ENCODE peak calls at places on chromosome 4, in four cellular contexts. D is endothelial cell of umbilical vein; M is CD8-positive, alpha-beta T cell; J is HepG2. I is an unnamed sample. For H3K36me3, the result is how much of the 10 kb centered on the place peaks cover.

GRCh38 chr4:98939892-98940298 is 11.0 kb upstream of the EIF4E start:
- DNase-seq in M (no peak), J (peak), D (peak), I (no peak)

GRCh38 chr4:176775326-176775725 is 17.4 kb downstream of the VEGFC start:
- DNase-seq in J (no peak), D (no peak), M (no peak), I (no peak)

GRCh38 chr4:10011885-10012284 is 9.4 kb downstream of the SLC2A9 start:
- DNase-seq in M (no peak), J (no peak), D (no peak), I (no peak)

GRCh38 chr4:152074573-152074972 is 313.8 kb upstream of the GATB start:
- DNase-seq in M (no peak), D (peak), J (no peak), I (no peak)

GRCh38 chr4:84503495-84504437 is 4.7 kb upstream of the NKX6-1 start:
- DNase-seq in D (peak), M (no peak), J (peak), I (no peak)

GRCh38 chr4:99323761-99324160 is 2.6 kb upstream of the ADH1B start:
- DNase-seq in D (no peak), M (no peak), J (no peak), I (no peak)

GRCh38 chr4:126955292-126956191 is 677.2 kb upstream of the INTU start:
- DNase-seq in J (no peak), M (no peak), D (no peak), I (peak)

GRCh38 chr4:148442830-148443549 is 776 bp upstream of the NR3C2 start:
- DNase-seq in M (peak), J (no peak), D (peak), I (peak)

GRCh38 chr4:146637853-146638800 is 566 bp upstream of the POU4F2 start:
- DNase-seq in J (no peak), M (no peak), D (no peak), I (no peak)

GRCh38 chr4:180150818-180151217 is 2092.4 kb upstream of the TENM3 start:
- DNase-seq in J (no peak), D (no peak), M (no peak), I (no peak)

GRCh38 chr4:183146478-183146877 is 47.4 kb downstream of the WWC2 start:
- DNase-seq in M (no peak), J (no peak), D (no peak), I (no peak)

GRCh38 chr4:109166586-109166985 is 135.9 kb downstream of the COL25A1 start:
- DNase-seq in D (no peak), M (no peak), J (no peak), I (no peak)

GRCh38 chr4:21117771-21118170 is 417.5 kb downstream of the PACRGL start:
- DNase-seq in J (no peak), D (no peak), M (no peak), I (no peak)

GRCh38 chr4:139054791-139055376 is 39.3 kb downstream of the NOCT start:
- DNase-seq in M (no peak), D (no peak), J (no peak), I (no peak)

GRCh38 chr4:158599150-158599549 is 72.5 kb downstream of the C4orf46 start:
- DNase-seq in J (no peak), M (no peak), D (no peak), I (no peak)

GRCh38 chr4:152099061-152099425 is 338.2 kb upstream of the GATB start:
- DNase-seq in J (no peak), M (no peak), D (no peak), I (no peak)

GRCh38 chr4:73069338-73070071 is at the start of gene COX18:
- DNase-seq in D (peak), J (peak), M (peak), I (peak)

GRCh38 chr4:189128341-189128740 is 812.3 kb upstream of the FRG1 start:
- DNase-seq in M (no peak), D (no peak), J (no peak), I (no peak)

GRCh38 chr4:101419324-101420135 is 72.2 kb upstream of the PPP3CA start:
- DNase-seq in D (peak), M (no peak), J (no peak), I (no peak)

GRCh38 chr4:44927361-44928061 is 201.2 kb upstream of the GNPDA2 start:
- DNase-seq in D (peak), M (no peak), J (peak), I (no peak)

GRCh38 chr4:145755802-145756201 is 75.9 kb downstream of the C4orf51 start:
- DNase-seq in J (no peak), D (no peak), M (no peak), I (no peak)

GRCh38 chr4:10075953-10076391 is 40.6 kb downstream of the WDR1 start:
- DNase-seq in D (no peak), J (no peak), M (peak), I (peak)

GRCh38 chr4:25805255-25805860 is 57.4 kb downstream of the SEL1L3 start:
- DNase-seq in D (no peak), J (no peak), M (no peak), I (no peak)

GRCh38 chr4:5683566-5683965 is 24.8 kb downstream of the EVC2 start:
- DNase-seq in M (no peak), D (no peak), J (no peak), I (no peak)

GRCh38 chr4:88697113-88697512 is 516 bp downstream of the NAP1L5 start:
- DNase-seq in M (peak), J (no peak), D (peak), I (peak)

GRCh38 chr4:12852338-12853307 is 631.5 kb downstream of the RAB28 start:
- DNase-seq in J (peak), D (peak), M (no peak), I (no peak)

GRCh38 chr4:156976147-156976546 is 4.5 kb upstream of the PDGFC start:
- DNase-seq in J (no peak), M (no peak), D (peak), I (no peak)

GRCh38 chr4:94452476-94453300 is 946 bp downstream of the PDLIM5 start:
- DNase-seq in D (peak), M (no peak), J (peak), I (peak)

GRCh38 chr4:48602222-48602621 is 112.2 kb downstream of the ZAR1 start:
- DNase-seq in D (no peak), M (no peak), J (no peak), I (no peak)

GRCh38 chr4:106208481-106209460 is 107.2 kb downstream of the TBCK start:
- DNase-seq in M (no peak), D (no peak), J (no peak), I (peak)

GRCh38 chr4:20318899-20319291 is 67.2 kb downstream of the SLIT2 start:
- DNase-seq in M (no peak), J (no peak), D (no peak), I (no peak)

DNA sequence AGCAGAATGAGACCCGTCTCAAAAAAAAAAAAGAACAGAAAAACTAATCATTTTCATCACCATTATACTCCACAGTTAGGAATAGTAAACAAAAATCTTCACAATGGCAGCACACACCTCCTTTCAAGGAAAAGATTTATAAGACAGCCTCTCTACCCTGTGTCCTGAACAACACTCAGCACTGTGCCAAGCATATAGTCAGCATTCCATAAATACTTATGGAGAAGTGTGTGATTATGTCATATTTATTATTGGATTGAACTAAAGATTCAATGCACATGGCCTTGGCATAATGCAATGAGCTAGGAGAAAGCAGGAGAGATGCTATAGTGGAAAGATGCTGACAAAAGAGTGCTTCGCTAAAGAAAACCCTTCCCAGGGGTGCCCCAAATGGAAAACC is 52.6 kb downstream of the FAM114A1 start:
- DNase-seq in D (no peak), M (no peak), J (no peak), I (no peak)
- H3K36me3 ChIP-seq in D (under half), M (under half), J (half or more), I (under half)

DNA sequence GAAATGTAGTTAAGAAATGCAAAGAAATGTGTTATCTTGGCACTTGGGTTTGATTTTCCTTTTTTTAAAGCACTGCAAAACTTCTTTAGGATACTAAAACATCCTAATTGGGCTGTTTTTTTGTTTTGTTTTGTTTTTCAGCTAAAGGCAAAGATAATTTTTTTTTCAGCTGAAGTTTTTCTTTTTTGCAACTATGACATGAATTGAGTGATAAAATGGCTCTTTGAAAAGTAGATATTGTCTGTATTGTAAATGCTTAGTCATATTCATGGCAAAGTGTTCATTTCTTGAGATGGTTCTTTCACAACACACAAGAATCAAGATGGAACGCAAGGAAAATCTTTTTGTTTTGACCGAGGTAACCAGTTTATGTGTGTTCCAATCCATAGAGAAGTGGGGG is 35.1 kb downstream of the KLF3 start:
- DNase-seq in M (no peak), J (no peak), D (no peak), I (no peak)
- H3K36me3 ChIP-seq in M (under half), J (under half), D (under half), I (under half)

DNA sequence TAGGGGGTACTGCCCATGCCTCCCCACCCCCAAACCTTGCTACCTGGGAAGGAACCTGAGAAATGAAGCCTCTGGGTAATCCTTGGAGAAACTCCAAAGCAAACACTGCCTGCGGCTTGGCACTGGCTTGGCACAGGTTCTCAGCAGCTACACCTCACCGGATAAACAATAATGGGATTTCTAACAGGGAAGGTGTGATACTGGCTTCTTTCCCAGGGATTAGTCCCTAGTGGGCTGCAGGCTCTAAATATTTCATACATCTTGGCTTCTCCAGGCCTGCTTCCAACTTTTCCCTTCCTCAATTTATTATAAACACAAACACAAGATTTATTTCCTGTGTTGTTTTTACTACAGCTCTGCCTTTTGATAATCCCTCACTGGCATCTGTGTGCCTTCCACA is 12.5 kb downstream of the SEC24D start:
- DNase-seq in D (no peak), M (no peak), J (no peak), I (peak)
- H3K36me3 ChIP-seq in D (under half), M (under half), J (under half), I (under half)

DNA sequence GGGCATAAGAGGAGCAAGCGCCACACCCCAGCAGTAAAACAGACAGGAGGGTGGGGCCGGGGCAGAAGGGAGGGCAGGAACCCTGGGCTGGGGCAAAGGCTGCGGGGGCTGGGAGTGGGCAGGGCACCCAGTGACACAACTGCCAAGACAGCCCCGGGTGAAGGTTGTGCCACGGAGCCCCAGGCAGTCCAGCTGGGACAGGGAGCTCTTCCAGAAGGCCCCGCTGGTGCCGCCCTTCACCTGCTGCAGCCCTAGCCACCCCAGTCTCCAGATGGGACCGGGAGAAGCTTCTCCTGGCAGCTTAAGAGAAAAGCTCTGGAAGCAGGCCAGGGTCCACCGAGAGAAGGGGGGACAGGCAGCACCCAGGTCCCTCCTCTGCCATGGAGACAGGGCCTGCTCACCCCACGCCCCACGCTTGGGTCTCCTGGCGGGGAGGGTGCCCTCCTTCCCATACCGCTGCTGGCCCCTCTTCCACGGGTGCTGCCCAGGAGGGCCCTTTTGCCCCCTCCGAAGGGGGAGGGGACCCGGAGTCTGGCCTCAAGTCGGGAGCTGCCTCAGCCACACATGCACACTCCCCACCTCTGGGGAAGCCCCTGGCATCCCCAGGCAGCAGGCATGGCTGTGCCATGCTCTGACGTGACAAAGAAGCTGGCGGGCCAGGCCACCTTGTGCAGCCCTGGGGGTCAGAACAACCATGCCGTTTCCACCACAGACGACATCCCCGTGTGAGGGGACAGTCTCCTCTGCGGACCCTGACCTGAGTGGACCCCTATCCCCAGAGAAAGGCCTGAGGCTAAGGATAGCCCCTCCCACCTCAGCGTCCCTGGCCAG is 1.5 kb downstream of the DGKQ start:
- DNase-seq in D (no peak), J (no peak), M (no peak), I (peak)
- H3K36me3 ChIP-seq in D (under half), J (under half), M (under half), I (under half)

DNA sequence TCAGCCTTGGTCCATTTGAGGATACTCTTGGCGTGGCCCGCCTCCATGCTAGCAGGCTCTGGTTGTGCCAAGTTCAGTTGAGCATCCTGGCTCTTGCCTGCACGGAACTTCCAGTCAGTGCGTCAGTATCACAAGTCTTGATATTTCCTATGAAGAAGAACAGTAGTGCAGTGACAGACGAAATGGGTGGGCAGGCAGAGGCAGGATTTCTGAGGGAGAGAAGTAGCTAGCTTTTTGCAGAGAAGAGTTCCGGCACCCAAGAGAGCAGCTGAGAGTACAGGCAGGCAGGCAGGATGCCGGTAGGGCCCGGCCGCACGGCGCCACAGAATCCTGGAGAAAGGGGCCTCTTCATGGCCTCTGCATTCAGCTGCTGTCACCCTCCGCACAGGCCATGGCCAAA is 56.1 kb upstream of the MSANTD1 start:
- DNase-seq in M (no peak), D (no peak), J (no peak), I (no peak)
- H3K36me3 ChIP-seq in M (under half), D (under half), J (half or more), I (under half)

DNA sequence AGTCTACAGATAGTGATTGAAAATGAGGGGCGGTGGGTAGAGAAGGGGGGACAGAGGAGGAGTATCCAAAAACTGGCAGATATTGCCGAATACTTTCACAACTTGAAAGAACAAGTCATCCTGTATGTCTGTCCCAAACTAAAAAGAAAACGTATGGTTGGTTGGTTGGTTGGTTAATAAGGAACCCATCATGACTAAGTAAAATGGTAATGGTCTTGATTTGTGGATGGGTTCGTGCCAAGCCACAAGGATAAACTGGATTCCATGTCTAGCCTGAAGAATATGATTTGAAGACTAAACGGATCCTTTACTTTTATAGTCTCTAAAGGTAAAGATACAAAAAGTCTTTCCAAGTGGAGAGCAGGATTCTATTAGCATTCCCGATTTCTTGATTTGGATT is 208.4 kb downstream of the DCLK2 start:
- DNase-seq in M (no peak), J (no peak), D (no peak), I (no peak)
- H3K36me3 ChIP-seq in M (under half), J (under half), D (under half), I (under half)

GRCh38 chr4:153585021-153585420 is 99.1 kb upstream of the TLR2 start:
- DNase-seq in D (no peak), M (no peak), J (no peak), I (no peak)
- H3K36me3 ChIP-seq in D (under half), M (under half), J (under half), I (under half)

I was measured in kidney.